ENCODE peak calls at places on chromosome 6, in five cellular contexts. C, U, R, J and B are unnamed samples.

GRCh38 chr6:124741341-124741740 is 220.9 kb upstream of the RNF217 start:
- DNase-seq in R (no peak), U (no peak), C (no peak), J (no peak), B (no peak)

GRCh38 chr6:106894978-106895702 is 79.4 kb downstream of the CD24 start:
- DNase-seq in C (no peak), R (peak; percentile 59), J (no peak), U (no peak), B (peak; percentile 33)

GRCh38 chr6:158914923-158915322 is 85.1 kb downstream of the RSPH3 start:
- DNase-seq in U (no peak), R (no peak), C (no peak), J (no peak), B (no peak)

GRCh38 chr6:106591111-106591825 is 38.0 kb downstream of the RTN4IP1 start:
- DNase-seq in J (no peak), U (no peak), R (no peak), C (no peak), B (no peak)

GRCh38 chr6:89895273-89895874 is 1.1 kb downstream of the GJA10 start:
- DNase-seq in J (no peak), U (peak; percentile 89), R (no peak), C (no peak), B (peak; percentile 4)

GRCh38 chr6:136113736-136114173 is 136.4 kb downstream of the MTFR2 start:
- DNase-seq in U (peak; percentile 76), R (peak; percentile 16), C (no peak), J (no peak), B (peak; percentile 21)

GRCh38 chr6:26280409-26280808 is 84.6 kb upstream of the BTN3A2 start:
- DNase-seq in C (no peak), J (no peak), R (no peak), U (no peak), B (peak; percentile 51)

GRCh38 chr6:166903027-166903426 is 53.3 kb downstream of the RNASET2 start:
- DNase-seq in C (no peak), U (no peak), R (no peak), J (no peak), B (no peak)

GRCh38 chr6:46325561-46326525 is 155.1 kb upstream of the ENPP5 start:
- DNase-seq in R (no peak), C (no peak), J (no peak), U (peak; percentile 10), B (no peak)

GRCh38 chr6:148657053-148657452 is 89.8 kb upstream of the UST start:
- DNase-seq in J (peak; percentile 26), U (no peak), C (no peak), R (no peak), B (no peak)
- H3K27ac ChIP-seq in J (peak overlapping the region; percentile 63), U (no peak overlapping the region), C (no peak overlapping the region), R (no peak overlapping the region), B (no peak overlapping the region)

GRCh38 chr6:3001773-3002293 is 2.1 kb downstream of the NQO2 start:
- DNase-seq in C (no peak), R (peak; percentile 37), J (no peak), U (peak; percentile 49), B (peak; percentile 81)
- H3K27ac ChIP-seq in C (peak overlapping the region; percentile 32), R (peak overlapping the region; percentile 8), J (peak overlapping the region; percentile 6), U (no peak overlapping the region), B (no peak overlapping the region)

DNA sequence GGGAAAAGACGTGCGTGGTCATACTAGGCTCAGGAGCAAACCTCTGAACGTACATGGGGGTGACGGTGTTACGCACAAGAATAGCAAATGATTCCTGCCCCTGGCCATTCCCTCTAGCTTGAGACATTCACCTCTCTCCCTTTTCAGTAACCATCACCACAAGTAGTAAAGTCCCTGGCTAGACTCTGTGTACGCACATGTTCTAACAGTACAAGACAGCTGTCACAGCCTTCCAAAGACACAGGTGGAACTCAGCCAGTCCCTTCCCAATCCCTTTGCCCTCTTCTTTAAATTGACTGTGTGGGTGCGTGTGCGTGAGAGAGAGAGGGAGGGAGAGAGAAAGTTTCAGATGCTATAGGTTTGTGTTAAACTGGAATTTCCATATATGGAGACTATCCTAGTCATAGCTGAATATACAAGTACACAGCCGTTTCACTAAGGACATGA is 67.3 kb downstream of the LY86 start:
- DNase-seq in C (no peak), J (no peak), R (no peak), U (no peak), B (no peak)
- H3K27ac ChIP-seq in C (no peak overlapping the region), J (no peak overlapping the region), R (no peak overlapping the region), U (no peak overlapping the region), B (peak overlapping the region; percentile 4)

GRCh38 chr6:143337201-143337949 is 113.1 kb downstream of the ADAT2 start:
- DNase-seq in R (peak; percentile 18), C (peak; percentile 23), U (peak; percentile 55), J (no peak), B (peak; percentile 21)
- H3K27ac ChIP-seq in R (no peak overlapping the region), C (no peak overlapping the region), U (no peak overlapping the region), J (no peak overlapping the region), B (no peak overlapping the region)